ENCODE peak calls at places on chromosomes 16 and 17, in six cellular contexts. U is transverse colon, G is sigmoid colon, L is prostate gland, C is heart left ventricle, R is Peyer's patch. P is an unnamed sample.

GRCh38 chr17:38451030-38451839 is 23.0 kb downstream of the ARHGAP23 start:
- DNase-seq in U (no peak), G (no peak), L (no peak), C (peak), R (no peak), P (no peak)

GRCh38 chr17:60141111-60142018 is 8.4 kb upstream of the CA4 start:
- DNase-seq in U (no peak), G (no peak), L (no peak), C (no peak), R (no peak), P (no peak)

GRCh38 chr17:36072431-36073121 is 8.5 kb downstream of the CCL18 start:
- DNase-seq in U (peak), G (no peak), L (peak), C (no peak), R (peak), P (no peak)

GRCh38 chr17:73231363-73231762 is 30.3 kb downstream of the CPSF4L start:
- DNase-seq in U (peak), G (no peak), L (no peak), C (no peak), R (no peak), P (no peak)

GRCh38 chr17:67400193-67400592 is 23.1 kb downstream of the PITPNC1 start:
- DNase-seq in U (no peak), G (no peak), L (no peak), C (no peak), R (no peak), P (no peak)

GRCh38 chr16:58614212-58614611 is 15.4 kb downstream of the CNOT1 start:
- DNase-seq in U (no peak), G (no peak), L (no peak), C (no peak), R (no peak), P (no peak)

GRCh38 chr17:39927101-39927927 is at the start of the genes LRRC3C and ORMDL3:
- DNase-seq in U (peak), G (peak), L (peak), C (peak), R (peak), P (peak)

GRCh38 chr17:1434150-1434549 is 21.9 kb downstream of the CRK start:
- DNase-seq in U (no peak), G (no peak), L (peak), C (no peak), R (no peak), P (no peak)

GRCh38 chr17:68221786-68222185 is 26.1 kb upstream of the AMZ2 start:
- DNase-seq in U (no peak), G (no peak), L (no peak), C (no peak), R (no peak), P (no peak)

GRCh38 chr17:14301279-14301760 is 439 bp downstream of the HS3ST3B1 start:
- DNase-seq in U (no peak), G (no peak), L (no peak), C (no peak), R (no peak), P (no peak)

GRCh38 chr17:8209909-8210760 is at the start of gene AURKB:
- DNase-seq in U (peak), G (peak), L (peak), C (peak), R (peak), P (peak)
- TF ChIP-seq POLR2A in U (peak), G (no peak), L (peak), C (no peak), R (no peak), P (no peak)

GRCh38 chr17:77382966-77383612 is 242.3 kb downstream of the SEC14L1 start:
- DNase-seq in U (no peak), G (peak), L (no peak), C (no peak), R (no peak), P (peak)
- H3K27ac ChIP-seq in U (peak), G (peak), L (peak), C (peak), R (peak), P (peak)

GRCh38 chr17:50478391-50479361 is at the start of gene RSAD1:
- DNase-seq in U (peak), G (peak), L (peak), C (peak), R (peak), P (peak)
- TF ChIP-seq POLR2A in U (peak), G (no peak), L (peak), C (no peak), R (peak), P (peak)

GRCh38 chr17:9022553-9023388 is 1.5 kb downstream of the NTN1 start:
- DNase-seq in U (no peak), G (peak), L (no peak), C (no peak), R (no peak), P (no peak)
- H3K27ac ChIP-seq in U (peak), G (peak), L (no peak), C (peak), R (peak), P (no peak)

GRCh38 chr16:67235816-67236547 is 9.1 kb downstream of the TMEM208 start:
- DNase-seq in U (no peak), G (no peak), L (no peak), C (peak), R (no peak), P (no peak)
- TF ChIP-seq POLR2A in U (no peak), G (no peak), L (no peak), C (no peak), R (no peak), P (no peak)

GRCh38 chr16:50024684-50025543 is at the start of gene CNEP1R1:
- DNase-seq in U (peak), G (peak), L (peak), C (peak), R (peak), P (peak)
- H3K27ac ChIP-seq in U (peak), G (peak), L (peak), C (peak), R (peak), P (peak)

GRCh38 chr16:65118866-65119265 is 3.0 kb downstream of the CDH11 start:
- DNase-seq in U (no peak), G (no peak), L (no peak), C (no peak), R (no peak), P (no peak)

GRCh38 chr16:65117701-65118448 is 4.0 kb downstream of the CDH11 start:
- DNase-seq in U (peak), G (peak), L (peak), C (peak), R (peak), P (peak)

GRCh38 chr16:65116216-65116615 is 5.6 kb downstream of the CDH11 start:
- DNase-seq in U (no peak), G (no peak), L (no peak), C (no peak), R (no peak), P (no peak)

GRCh38 chr16:65114527-65114926 is 7.3 kb downstream of the CDH11 start:
- DNase-seq in U (no peak), G (no peak), L (no peak), C (no peak), R (no peak), P (no peak)

DNA sequence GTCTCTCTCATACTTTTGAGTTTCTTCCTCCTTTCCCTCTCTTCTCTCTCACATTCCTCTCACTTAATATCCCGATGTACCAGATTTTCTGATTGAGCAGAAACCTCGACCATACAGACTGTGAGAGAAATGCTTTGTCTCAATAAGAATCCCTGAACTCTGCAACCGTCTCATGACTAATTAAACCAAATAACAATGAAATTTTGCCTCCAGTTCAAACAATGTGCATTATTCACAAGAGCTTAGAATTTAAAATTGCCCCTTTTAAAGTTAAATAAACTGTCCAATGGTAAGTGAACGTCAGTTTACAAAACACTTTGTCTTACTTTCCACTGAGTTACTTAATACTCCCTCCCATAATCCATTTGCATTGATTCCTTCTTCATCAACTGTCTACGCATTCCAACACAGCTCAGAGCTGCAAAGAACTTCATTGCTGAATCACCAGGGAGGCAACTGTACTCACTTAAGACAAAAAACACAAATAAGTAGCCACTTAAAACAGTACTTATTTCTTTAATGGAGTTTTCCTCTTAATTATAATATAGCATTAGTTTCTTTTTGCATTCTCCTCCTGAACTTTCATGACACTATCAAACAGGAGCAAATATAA is 4.9 kb downstream of the CDH11 start:
- DNase-seq in U (no peak), G (no peak), L (no peak), C (no peak), R (no peak), P (no peak)
- TF ChIP-seq POLR2A in U (no peak), G (no peak), L (no peak), C (no peak), R (no peak), P (no peak)

P was measured in ovary.